ENCODE peak calls at places on chromosomes 12 and 14, in eight cellular contexts. U is left ventricle myocardium inferior, B is mucosa of descending colon, Z is glutamatergic neuron, V is brain microvascular endothelial cell, K is Calu3, G is AG09319, I is right atrium auricular region. T is an unnamed sample.

GRCh38 chr12:94832780-94833760 is 170.4 kb downstream of the NDUFA12 start:
- DNase-seq in I (no peak), K (no peak), B (no peak), G (no peak), U (no peak), Z (peak), V (no peak), T (no peak)

GRCh38 chr12:21860534-21860933 is 80.7 kb downstream of the ABCC9 start:
- DNase-seq in V (no peak), Z (no peak), G (no peak), I (no peak), B (no peak), K (no peak), U (no peak), T (no peak)

GRCh38 chr14:90828642-90829487 is 12.6 kb upstream of the TTC7B start:
- DNase-seq in K (no peak), Z (no peak), I (peak), U (no peak), V (no peak), B (no peak), G (no peak), T (peak)

GRCh38 chr12:106144847-106145246 is 6.1 kb upstream of the NUAK1 start:
- DNase-seq in Z (no peak), K (no peak), V (peak), G (no peak), U (no peak), B (no peak), I (no peak), T (peak)

GRCh38 chr14:97456958-97457357 is 659.8 kb downstream of the VRK1 start:
- DNase-seq in V (no peak), I (no peak), B (no peak), U (no peak), G (no peak), K (no peak), Z (no peak), T (no peak)

GRCh38 chr14:50047274-50047676 is 69.1 kb downstream of the VCPKMT start:
- DNase-seq in U (no peak), I (no peak), Z (no peak), K (peak), B (no peak), V (no peak), G (no peak), T (peak)

GRCh38 chr12:110940296-110940695 is 19.9 kb upstream of the MYL2 start:
- DNase-seq in V (no peak), B (no peak), G (no peak), U (no peak), K (no peak), Z (no peak), I (no peak), T (no peak)

GRCh38 chr12:24742378-24742777 is 206.5 kb downstream of the BCAT1 start:
- DNase-seq in G (no peak), K (no peak), Z (no peak), B (no peak), I (no peak), U (peak), V (no peak), T (peak)

GRCh38 chr12:38889297-38889815 is 16.0 kb downstream of the CPNE8 start:
- DNase-seq in K (no peak), G (no peak), B (no peak), I (no peak), Z (no peak), V (no peak), U (no peak), T (no peak)

GRCh38 chr12:2944401-2945047 is 14.7 kb upstream of the TEAD4 start:
- DNase-seq in V (no peak), B (peak), G (no peak), I (peak), Z (peak), K (peak), U (peak), T (peak)

GRCh38 chr12:106585237-106585834 is 2.5 kb downstream of the RFX4 start:
- DNase-seq in G (no peak), K (no peak), Z (no peak), V (no peak), U (no peak), B (no peak), I (no peak), T (no peak)

GRCh38 chr12:120903382-120903817 is 758 bp downstream of the SPPL3 start:
- DNase-seq in B (peak), V (peak), I (peak), U (peak), K (peak), G (no peak), Z (peak), T (peak)

GRCh38 chr12:50246873-50247612 is 36.3 kb downstream of the LIMA1 start:
- DNase-seq in K (peak), U (peak), V (peak), I (peak), Z (no peak), G (peak), B (peak), T (peak)

GRCh38 chr12:11545438-11546330 is 103.8 kb upstream of the ETV6 start:
- DNase-seq in V (no peak), U (no peak), B (no peak), Z (no peak), G (no peak), I (no peak), K (no peak), T (peak)

GRCh38 chr12:12349711-12350665 is at the start of gene MANSC1:
- DNase-seq in Z (peak), V (no peak), K (peak), G (no peak), U (peak), I (peak), B (peak), T (peak)

GRCh38 chr12:58877243-58877743 is 43.0 kb downstream of the LRIG3 start:
- DNase-seq in U (no peak), K (peak), V (peak), I (no peak), B (no peak), Z (no peak), G (peak), T (no peak)

GRCh38 chr14:72350215-72350614 is 418.0 kb downstream of the RGS6 start:
- DNase-seq in G (no peak), B (no peak), I (no peak), Z (no peak), U (no peak), K (no peak), V (no peak), T (no peak)

GRCh38 chr14:30214456-30215090 is 286.9 kb upstream of the PRKD1 start:
- DNase-seq in G (peak), U (no peak), Z (no peak), I (no peak), V (peak), B (no peak), K (peak), T (peak)

GRCh38 chr12:68591716-68592437 is 18.8 kb upstream of the RAP1B start:
- DNase-seq in K (no peak), G (no peak), I (no peak), Z (no peak), U (no peak), B (no peak), V (no peak), T (peak)

GRCh38 chr12:6962285-6963015 is 8.0 kb downstream of the PHB2 start:
- DNase-seq in I (no peak), B (peak), K (peak), U (peak), G (no peak), Z (no peak), V (no peak), T (no peak)

GRCh38 chr12:12927211-12928079 is 24.5 kb downstream of the GPRC5D start:
- DNase-seq in Z (no peak), G (no peak), B (peak), K (peak), V (no peak), I (peak), U (peak), T (no peak)

GRCh38 chr12:8658361-8658760 is 4.3 kb downstream of the MFAP5 start:
- DNase-seq in Z (no peak), G (no peak), V (no peak), K (no peak), I (no peak), B (no peak), U (no peak), T (no peak)

GRCh38 chr14:35934499-35934898 is 108.4 kb downstream of the BRMS1L start:
- DNase-seq in K (no peak), I (no peak), G (no peak), B (no peak), Z (no peak), V (no peak), U (no peak), T (no peak)

GRCh38 chr12:57816855-57817151 is 1.7 kb downstream of the AVIL start:
- DNase-seq in I (peak), K (no peak), B (no peak), Z (no peak), U (peak), G (no peak), V (no peak), T (no peak)

GRCh38 chr12:75690556-75690955 is 179.1 kb upstream of the KRR1 start:
- DNase-seq in K (no peak), I (no peak), U (no peak), G (peak), V (peak), Z (no peak), B (no peak), T (no peak)

GRCh38 chr12:58540480-58541299 is 379.6 kb downstream of the LRIG3 start:
- DNase-seq in I (peak), B (peak), Z (peak), U (peak), G (peak), V (peak), K (peak), T (no peak)

GRCh38 chr12:5485471-5485870 is 53.6 kb downstream of the NTF3 start:
- DNase-seq in Z (no peak), B (no peak), G (no peak), V (no peak), I (no peak), K (no peak), U (no peak), T (no peak)

GRCh38 chr12:13196302-13196921 is at the start of gene EMP1:
- DNase-seq in G (peak), B (peak), V (peak), K (peak), Z (no peak), U (peak), I (peak), T (peak)

GRCh38 chr14:102086972-102087761 is at the start of gene HSP90AA1:
- DNase-seq in U (peak), Z (peak), G (peak), I (peak), K (peak), B (peak), V (peak), T (peak)
- TF ChIP-seq CTCF in U (peak), Z (no peak), G (peak), I (no peak), K (no peak), B (no peak), V (no peak), T (no peak)

GRCh38 chr14:105178069-105178867 is 2.8 kb downstream of the NUDT14 start:
- DNase-seq in B (no peak), Z (peak), V (no peak), G (no peak), U (no peak), K (no peak), I (no peak), T (no peak)
- TF ChIP-seq CTCF in B (no peak), Z (no peak), V (no peak), G (no peak), U (no peak), K (no peak), I (no peak), T (no peak)

DNA sequence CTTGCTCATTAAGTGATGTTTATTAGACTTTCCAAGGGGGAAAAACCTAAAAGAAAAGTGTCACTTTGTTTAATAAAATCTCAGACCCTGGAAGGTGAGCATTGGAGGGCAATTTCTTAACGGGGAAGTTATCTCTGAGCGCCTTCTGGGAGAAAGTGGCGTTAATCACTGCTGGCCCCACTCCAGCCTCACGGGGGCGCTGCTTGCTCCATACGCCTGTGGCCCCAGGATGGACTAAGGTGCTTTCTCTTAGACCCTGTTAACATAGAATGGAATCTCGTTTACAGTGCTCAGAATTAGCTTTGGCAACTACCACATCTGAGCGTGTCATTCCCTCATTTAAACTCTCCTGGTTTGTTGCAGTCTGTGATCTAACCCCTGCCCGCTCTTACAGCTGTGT is 16.4 kb upstream of the PRIMA1 start:
- DNase-seq in G (no peak), I (no peak), V (no peak), K (no peak), B (no peak), Z (no peak), U (no peak), T (no peak)
- TF ChIP-seq CTCF in G (no peak), I (no peak), V (no peak), K (no peak), B (no peak), Z (peak), U (no peak), T (no peak)

DNA sequence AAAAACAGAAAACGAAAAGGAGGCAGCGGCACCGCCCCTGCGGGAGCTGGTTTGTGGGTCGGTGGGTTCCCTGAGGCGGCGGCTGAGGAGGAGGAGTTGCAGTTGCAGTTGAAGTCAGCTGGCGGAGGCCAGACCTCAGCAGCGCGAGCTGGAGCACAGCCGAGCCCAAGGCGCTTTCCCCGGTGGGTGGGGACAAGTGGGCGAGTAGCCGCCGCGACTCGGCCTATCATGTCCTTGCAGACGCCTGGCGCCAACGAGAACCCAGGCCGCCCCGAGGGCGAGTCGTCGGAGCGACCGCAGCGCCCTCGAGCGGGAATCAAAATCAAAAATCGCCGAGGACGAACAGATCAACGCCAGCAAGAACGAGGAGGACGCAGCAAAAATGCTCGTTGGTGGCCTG is 12.7 kb upstream of the CLEC1A start:
- DNase-seq in I (no peak), K (no peak), G (no peak), V (no peak), B (no peak), U (no peak), Z (no peak), T (no peak)
- TF ChIP-seq CTCF in I (no peak), K (no peak), G (no peak), V (no peak), B (no peak), U (no peak), Z (no peak), T (no peak)

DNA sequence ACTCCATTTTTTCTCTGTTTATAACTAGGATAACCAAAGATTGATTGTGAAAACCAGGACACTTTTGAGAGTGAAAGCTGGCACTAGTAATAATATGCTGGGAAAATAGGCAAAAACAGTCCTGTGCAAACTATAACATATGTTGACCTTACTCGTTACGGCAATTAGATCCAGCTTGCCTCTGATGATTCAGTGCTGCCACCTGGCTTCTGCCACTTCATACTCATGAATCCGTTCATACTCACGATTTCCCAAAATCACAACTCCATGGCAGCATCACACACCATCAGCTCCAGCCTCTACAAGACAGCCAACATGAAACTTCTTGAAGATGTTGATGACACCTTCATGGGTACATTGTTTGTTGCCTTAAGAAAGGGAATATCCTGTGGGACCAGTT is 49.1 kb upstream of the CAND1 start:
- DNase-seq in G (no peak), K (peak), V (no peak), U (peak), B (no peak), I (no peak), Z (no peak), T (no peak)
- TF ChIP-seq CTCF in G (no peak), K (peak), V (peak), U (peak), B (no peak), I (peak), Z (no peak), T (peak)

GRCh38 chr14:23099212-23099861 is 4.0 kb downstream of the C14orf119 start:
- DNase-seq in K (no peak), I (no peak), B (no peak), U (no peak), Z (no peak), G (no peak), V (no peak), T (no peak)
- TF ChIP-seq CTCF in K (no peak), I (no peak), B (no peak), U (peak), Z (peak), G (no peak), V (peak), T (no peak)

DNA sequence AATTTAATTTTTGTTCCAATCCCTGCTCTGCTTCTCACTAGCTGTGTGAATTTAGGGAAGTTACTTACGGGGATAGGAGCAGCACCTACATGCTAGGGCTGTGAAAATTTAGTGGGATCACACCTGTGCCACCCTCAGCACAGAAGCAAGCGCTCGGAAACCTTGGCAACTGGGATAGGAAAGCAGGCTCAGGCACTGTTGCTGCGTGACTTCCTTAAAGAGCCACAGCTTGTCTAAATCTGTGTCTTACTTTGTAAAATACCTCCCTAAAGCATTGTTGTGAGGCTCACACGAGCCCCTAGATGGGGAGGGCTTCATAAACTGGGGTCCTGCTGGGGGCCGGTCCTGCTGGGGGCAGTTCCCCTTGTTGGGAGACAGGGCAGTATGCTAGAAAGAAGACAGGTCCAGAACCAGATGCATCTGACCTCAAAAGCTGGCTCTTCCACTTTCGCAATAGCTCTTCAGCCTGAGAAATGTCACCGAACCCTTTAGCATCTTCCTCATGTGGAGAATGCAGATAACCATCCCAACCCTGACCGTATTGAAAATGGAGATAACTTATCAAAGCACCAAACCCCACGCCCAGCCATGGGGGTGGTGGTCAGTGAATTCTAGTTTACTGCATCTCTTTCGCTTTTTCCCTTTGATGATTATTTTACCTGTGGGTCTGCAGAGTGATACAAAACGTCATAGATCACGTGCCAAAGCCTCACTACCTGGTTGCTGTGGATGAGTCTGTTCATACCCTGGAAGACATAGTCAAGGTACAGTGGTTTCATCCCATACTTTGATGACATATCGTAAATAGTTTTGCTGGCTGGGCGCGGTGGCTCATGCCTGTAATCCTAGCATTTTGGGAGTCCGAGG is 54.1 kb downstream of the AK7 start:
- DNase-seq in V (no peak), I (no peak), B (no peak), K (no peak), U (no peak), G (no peak), Z (no peak), T (no peak)
- TF ChIP-seq CTCF in V (no peak), I (no peak), B (no peak), K (no peak), U (no peak), G (no peak), Z (no peak), T (no peak)

GRCh38 chr14:64765740-64766302 is 61.6 kb downstream of the PLEKHG3 start:
- DNase-seq in G (no peak), Z (no peak), U (no peak), K (no peak), I (no peak), V (no peak), B (no peak), T (no peak)

GRCh38 chr14:64764641-64765520 is 60.7 kb downstream of the PLEKHG3 start:
- DNase-seq in U (peak), Z (peak), V (peak), I (peak), B (peak), G (peak), K (peak), T (peak)

GRCh38 chr14:64768401-64769095 is 64.3 kb downstream of the PLEKHG3 start:
- DNase-seq in U (no peak), I (no peak), K (no peak), G (no peak), B (no peak), V (no peak), Z (no peak), T (no peak)

GRCh38 chr14:64767215-64767964 is 63.2 kb downstream of the PLEKHG3 start:
- DNase-seq in U (no peak), V (no peak), G (no peak), I (no peak), Z (no peak), B (no peak), K (no peak), T (no peak)

DNA sequence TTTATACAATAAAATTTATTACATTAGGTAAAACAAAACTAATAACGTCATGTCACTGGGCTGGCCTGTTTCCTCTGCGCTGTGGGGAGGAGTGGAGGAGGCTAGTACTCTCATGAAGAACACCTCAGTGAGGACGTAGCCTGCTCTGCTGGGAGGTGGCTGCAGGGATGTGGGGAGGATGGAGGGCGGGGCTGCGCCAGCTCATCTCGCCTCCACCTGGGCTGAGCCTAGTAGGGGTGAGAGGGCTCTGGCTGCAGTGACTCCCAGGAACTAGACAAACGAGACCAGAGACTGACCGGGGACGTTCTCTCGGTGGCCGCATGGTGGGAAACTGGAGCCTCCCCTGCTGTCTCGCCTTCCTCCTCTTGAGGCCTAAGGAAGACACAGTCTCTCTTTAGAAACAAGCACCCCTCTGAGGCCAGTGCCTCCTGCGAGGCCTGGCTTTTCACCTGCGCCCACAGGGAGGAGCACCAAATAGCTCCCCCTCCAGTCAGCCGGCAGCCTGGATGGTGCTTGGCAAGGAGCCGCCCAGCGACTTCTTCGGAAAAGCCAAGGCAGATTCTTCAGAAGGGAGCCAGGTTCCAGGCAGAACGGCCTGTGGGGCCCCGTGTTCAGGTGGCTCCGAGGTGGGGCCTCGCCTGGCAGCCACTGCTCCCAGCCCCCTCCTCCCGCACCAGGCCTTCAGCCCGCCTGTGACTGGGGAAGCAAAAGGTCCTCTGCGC is 62.4 kb downstream of the PLEKHG3 start:
- DNase-seq in Z (no peak), G (no peak), B (no peak), U (no peak), K (no peak), I (no peak), V (no peak), T (no peak)
- TF ChIP-seq CTCF in Z (no peak), G (no peak), B (no peak), U (no peak), K (no peak), I (no peak), V (no peak), T (no peak)